ENCODE peak calls at places on chromosome 10, in seven cellular contexts. Z is HCT116, P is K562, J is HepG2, L is SK-N-SH, C is H1, H is GM12878. G is an unnamed sample.

GRCh38 chr10:124182088-124182541 is 88.7 kb upstream of the CHST15 start:
- DNase-seq in J (no peak), P (no peak), H (no peak), C (no peak), Z (no peak), L (no peak), G (no peak)

GRCh38 chr10:29757551-29758297 is 123.0 kb upstream of the SVIL start:
- DNase-seq in C (no peak), Z (peak; percentile 85), J (no peak), H (no peak), P (no peak), L (no peak), G (no peak)

GRCh38 chr10:88172159-88172558 is 308.7 kb downstream of the PTEN start:
- DNase-seq in P (no peak), J (no peak), L (no peak), Z (no peak), C (no peak), H (no peak), G (no peak)

GRCh38 chr10:76879116-76879706 is 758.4 kb downstream of the KCNMA1 start:
- DNase-seq in C (no peak), Z (no peak), J (no peak), H (no peak), P (no peak), L (peak; percentile 34), G (no peak)

GRCh38 chr10:112367516-112367915 is 6.4 kb upstream of the ACSL5 start:
- DNase-seq in C (no peak), H (no peak), Z (no peak), J (no peak), P (no peak), L (no peak), G (no peak)

GRCh38 chr10:88657901-88658300 is 6.3 kb upstream of the LIPF start:
- DNase-seq in P (no peak), C (no peak), Z (no peak), L (no peak), H (no peak), J (no peak), G (no peak)

GRCh38 chr10:100186253-100186780 is 488 bp upstream of the ERLIN1 start:
- DNase-seq in J (no peak), H (peak; percentile 44), Z (no peak), C (no peak), L (peak; percentile 38), P (no peak), G (no peak)

GRCh38 chr10:128178319-128178937 is 52.2 kb upstream of the MKI67 start:
- DNase-seq in Z (peak; percentile 41), L (peak; percentile 39), H (no peak), J (peak; percentile 33), C (peak; percentile 39), P (peak; percentile 9), G (peak; percentile 52)

GRCh38 chr10:18312385-18313145 is 172.3 kb downstream of the CACNB2 start:
- DNase-seq in Z (peak; percentile 15), P (peak; percentile 11), J (peak; percentile 49), L (peak; percentile 64), H (no peak), C (no peak), G (no peak)

GRCh38 chr10:103734731-103735130 is 120.6 kb downstream of the SH3PXD2A start:
- DNase-seq in J (no peak), H (no peak), P (no peak), C (no peak), Z (no peak), L (no peak), G (no peak)

GRCh38 chr10:50396491-50397311 is 145.4 kb upstream of the ASAH2 start:
- DNase-seq in H (no peak), L (no peak), J (no peak), C (no peak), P (peak; percentile 37), Z (no peak), G (no peak)

GRCh38 chr10:1020966-1021365 is 4.7 kb downstream of the IDI2 start:
- DNase-seq in J (no peak), P (no peak), Z (no peak), C (no peak), H (no peak), L (no peak), G (no peak)

GRCh38 chr10:129695671-129696070 is 228.6 kb downstream of the MGMT start:
- DNase-seq in H (no peak), J (no peak), Z (no peak), L (no peak), P (no peak), C (no peak), G (no peak)

GRCh38 chr10:60979667-60980104 is 35.7 kb upstream of the RHOBTB1 start:
- DNase-seq in L (no peak), P (no peak), J (no peak), H (no peak), C (no peak), Z (no peak), G (no peak)

GRCh38 chr10:32139223-32140073 is 83.2 kb upstream of the KIF5B start:
- DNase-seq in Z (peak; percentile 89), H (no peak), C (peak; percentile 87), P (peak; percentile 87), L (peak; percentile 20), J (peak; percentile 57), G (peak; percentile 12)

GRCh38 chr10:132329565-132330485 is 2.2 kb upstream of the LRRC27 start:
- DNase-seq in C (no peak), P (no peak), H (no peak), L (no peak), J (no peak), Z (no peak), G (peak; percentile 28)

GRCh38 chr10:75717126-75717916 is 285.9 kb downstream of the LRMDA start:
- DNase-seq in J (peak; percentile 20), Z (no peak), C (no peak), P (no peak), L (no peak), H (no peak), G (peak; percentile 17)

GRCh38 chr10:93437000-93437945 is 44.9 kb downstream of the MYOF start:
- DNase-seq in J (peak; percentile 71), Z (peak; percentile 86), C (no peak), L (no peak), P (no peak), H (no peak), G (peak; percentile 47)

GRCh38 chr10:25059990-25060389 is 43.6 kb downstream of the THNSL1 start:
- DNase-seq in Z (peak; percentile 79), H (no peak), J (peak; percentile 87), C (no peak), P (peak; percentile 51), L (no peak), G (peak; percentile 45)

GRCh38 chr10:48896756-48897437 is 42.7 kb downstream of the LRRC18 start:
- DNase-seq in P (no peak), L (no peak), J (no peak), H (no peak), Z (no peak), C (no peak), G (no peak)

GRCh38 chr10:126839094-126839761 is 66.0 kb upstream of the DOCK1 start:
- DNase-seq in J (no peak), H (no peak), L (no peak), C (no peak), P (no peak), Z (no peak), G (no peak)

GRCh38 chr10:47034511-47035051 is 123.4 kb downstream of the PTPN20 start:
- DNase-seq in Z (no peak), P (no peak), C (no peak), J (no peak), H (no peak), L (peak; percentile 90), G (no peak)

GRCh38 chr10:72615985-72616384 is 9.9 kb downstream of the MICU1 start:
- DNase-seq in Z (no peak), H (no peak), J (no peak), L (no peak), C (no peak), P (no peak), G (no peak)

GRCh38 chr10:3239066-3239919 is 66.7 kb upstream of the PITRM1 start:
- DNase-seq in L (peak; percentile 81), C (peak; percentile 58), J (peak; percentile 28), H (no peak), P (peak; percentile 62), Z (peak; percentile 45), G (peak; percentile 71)

GRCh38 chr10:95273393-95274312 is 17.1 kb downstream of the PDLIM1 start:
- DNase-seq in H (no peak), L (no peak), J (peak; percentile 98), C (no peak), P (no peak), Z (no peak), G (peak; percentile 28)

GRCh38 chr10:88313897-88314296 is 269.2 kb downstream of the RNLS start:
- DNase-seq in C (no peak), L (no peak), H (no peak), Z (no peak), P (no peak), J (no peak), G (no peak)

GRCh38 chr10:31100662-31101061 is 69.0 kb upstream of the ZNF438 start:
- DNase-seq in H (no peak), L (no peak), P (no peak), J (no peak), C (no peak), Z (no peak), G (no peak)

GRCh38 chr10:31099664-31100063 is 68.0 kb upstream of the ZNF438 start:
- DNase-seq in J (peak; percentile 6), Z (peak; percentile 81), C (peak; percentile 9), L (no peak), H (no peak), P (no peak), G (no peak)

GRCh38 chr10:31102421-31102820 is 70.8 kb upstream of the ZNF438 start:
- DNase-seq in J (no peak), P (no peak), C (no peak), Z (no peak), L (no peak), H (no peak), G (peak; percentile 4)

GRCh38 chr10:31100176-31100575 is 68.5 kb upstream of the ZNF438 start:
- DNase-seq in L (no peak), J (no peak), P (no peak), C (no peak), H (peak; percentile 24), Z (no peak), G (no peak)

GRCh38 chr10:31101123-31101522 is 69.5 kb upstream of the ZNF438 start:
- DNase-seq in Z (peak; percentile 85), J (no peak), H (peak; percentile 59), C (no peak), P (no peak), L (no peak), G (no peak)
- TF ChIP-seq JUND in Z (peak; percentile 86), J (no peak), H (no peak), C (no peak), P (no peak), L (no peak), G (no peak)

GRCh38 chr10:83961620-83962019 is 177.7 kb upstream of the GHITM start:
- DNase-seq in L (peak; percentile 37), C (no peak), Z (no peak), H (no peak), P (no peak), J (no peak), G (peak; percentile 15)
- TF ChIP-seq JUND in L (no peak), C (no peak), Z (no peak), H (no peak), P (no peak), J (no peak), G (no peak)

GRCh38 chr10:28631896-28632596 is 45.3 kb upstream of the BAMBI start:
- DNase-seq in J (peak; percentile 13), C (no peak), H (no peak), L (no peak), P (no peak), Z (no peak), G (no peak)
- TF ChIP-seq JUND in J (no peak), C (no peak), H (no peak), L (no peak), P (no peak), Z (peak; percentile 14), G (no peak)

GRCh38 chr10:43348511-43349312 is 22.7 kb upstream of the FXYD4 start:
- DNase-seq in C (peak; percentile 69), L (peak; percentile 95), Z (peak; percentile 52), J (peak; percentile 60), P (peak; percentile 95), H (peak; percentile 36), G (peak; percentile 90)
- TF ChIP-seq JUND in C (no peak), L (no peak), Z (no peak), J (no peak), P (no peak), H (no peak), G (no peak)